ENCODE peak calls at places on chromosomes 4 and X, in seven cellular contexts. B is astrocyte, V is neuronal stem cell, J is PC-3, Q is endothelial cell of umbilical vein, N is neural progenitor cell, A is endodermal cell. W is an unnamed sample.

GRCh38 chrX:134167804-134168203 is 69.2 kb upstream of the CCDC160 start:
- DNase-seq in B (no peak), V (no peak), J (no peak), Q (no peak), N (no peak), A (no peak), W (no peak)

GRCh38 chr4:174865418-174865985 is 36.5 kb upstream of the GLRA3 start:
- DNase-seq in B (no peak), V (no peak), J (peak; percentile 37), Q (no peak), N (no peak), A (no peak), W (no peak)

GRCh38 chr4:52997132-52997416 is 135.0 kb downstream of the RASL11B start:
- DNase-seq in B (peak; percentile 39), V (no peak), J (no peak), Q (peak; percentile 52), N (no peak), A (no peak), W (peak; percentile 53)

GRCh38 chr4:83866821-83867220 is 330.9 kb downstream of the GPAT3 start:
- DNase-seq in B (peak; percentile 54), V (no peak), J (peak; percentile 9), Q (no peak), N (no peak), A (no peak), W (peak; percentile 70)

GRCh38 chr4:82363896-82364487 is 9.8 kb downstream of the HNRNPD start:
- DNase-seq in B (no peak), V (no peak), J (no peak), Q (no peak), N (no peak), A (peak; percentile 53), W (no peak)

GRCh38 chr4:151638295-151638858 is 122.4 kb downstream of the GATB start:
- DNase-seq in B (no peak), V (no peak), J (no peak), Q (no peak), N (no peak), A (no peak), W (no peak)

GRCh38 chrX:152817082-152817744 is 13.3 kb downstream of the CETN2 start:
- DNase-seq in B (peak; percentile 11), V (no peak), J (peak; percentile 65), Q (peak; percentile 44), N (peak; percentile 38), A (peak; percentile 72), W (peak; percentile 50)

GRCh38 chr4:112214397-112215264 is 17.0 kb upstream of the AP1AR start:
- DNase-seq in B (peak; percentile 14), V (no peak), J (peak; percentile 55), Q (peak; percentile 34), N (no peak), A (no peak), W (peak; percentile 19)

GRCh38 chr4:5755161-5755560 is 44.2 kb downstream of the EVC start:
- DNase-seq in B (no peak), V (no peak), J (no peak), Q (no peak), N (no peak), A (no peak), W (no peak)

GRCh38 chrX:87697409-87697808 is 179.8 kb downstream of the KLHL4 start:
- DNase-seq in B (no peak), V (no peak), J (peak; percentile 8), Q (no peak), N (no peak), A (no peak), W (no peak)

GRCh38 chrX:48487362-48487785 is 11.4 kb downstream of the FTSJ1 start:
- DNase-seq in B (peak; percentile 99), V (no peak), J (peak; percentile 97), Q (no peak), N (no peak), A (no peak), W (peak; percentile 90)

GRCh38 chrX:39654183-39654925 is 443.4 kb downstream of the BCOR start:
- DNase-seq in B (no peak), V (no peak), J (no peak), Q (no peak), N (peak; percentile 66), A (peak; percentile 75), W (no peak)

GRCh38 chr4:170015285-170015684 is 10.9 kb downstream of the MFAP3L start:
- DNase-seq in B (no peak), V (no peak), J (no peak), Q (no peak), N (no peak), A (no peak), W (no peak)

GRCh38 chr4:15024386-15024785 is 22.1 kb downstream of the CPEB2 start:
- DNase-seq in B (peak; percentile 31), V (no peak), J (no peak), Q (no peak), N (no peak), A (no peak), W (no peak)

GRCh38 chr4:140755811-140756291 is 334 bp downstream of the TBC1D9 start:
- DNase-seq in B (peak; percentile 48), V (peak; percentile 51), J (no peak), Q (peak; percentile 70), N (peak; percentile 78), A (peak; percentile 84), W (peak; percentile 40)

GRCh38 chr4:140752669-140753068 is 3.5 kb downstream of the TBC1D9 start:
- DNase-seq in B (no peak), V (no peak), J (no peak), Q (no peak), N (no peak), A (no peak), W (no peak)

GRCh38 chr4:140757220-140757607 is 1.0 kb upstream of the TBC1D9 start:
- DNase-seq in B (no peak), V (no peak), J (no peak), Q (no peak), N (peak; percentile 11), A (no peak), W (no peak)

GRCh38 chr4:140754918-140755810 is 1.0 kb downstream of the TBC1D9 start:
- DNase-seq in B (no peak), V (no peak), J (peak; percentile 19), Q (peak; percentile 71), N (no peak), A (no peak), W (no peak)

DNA sequence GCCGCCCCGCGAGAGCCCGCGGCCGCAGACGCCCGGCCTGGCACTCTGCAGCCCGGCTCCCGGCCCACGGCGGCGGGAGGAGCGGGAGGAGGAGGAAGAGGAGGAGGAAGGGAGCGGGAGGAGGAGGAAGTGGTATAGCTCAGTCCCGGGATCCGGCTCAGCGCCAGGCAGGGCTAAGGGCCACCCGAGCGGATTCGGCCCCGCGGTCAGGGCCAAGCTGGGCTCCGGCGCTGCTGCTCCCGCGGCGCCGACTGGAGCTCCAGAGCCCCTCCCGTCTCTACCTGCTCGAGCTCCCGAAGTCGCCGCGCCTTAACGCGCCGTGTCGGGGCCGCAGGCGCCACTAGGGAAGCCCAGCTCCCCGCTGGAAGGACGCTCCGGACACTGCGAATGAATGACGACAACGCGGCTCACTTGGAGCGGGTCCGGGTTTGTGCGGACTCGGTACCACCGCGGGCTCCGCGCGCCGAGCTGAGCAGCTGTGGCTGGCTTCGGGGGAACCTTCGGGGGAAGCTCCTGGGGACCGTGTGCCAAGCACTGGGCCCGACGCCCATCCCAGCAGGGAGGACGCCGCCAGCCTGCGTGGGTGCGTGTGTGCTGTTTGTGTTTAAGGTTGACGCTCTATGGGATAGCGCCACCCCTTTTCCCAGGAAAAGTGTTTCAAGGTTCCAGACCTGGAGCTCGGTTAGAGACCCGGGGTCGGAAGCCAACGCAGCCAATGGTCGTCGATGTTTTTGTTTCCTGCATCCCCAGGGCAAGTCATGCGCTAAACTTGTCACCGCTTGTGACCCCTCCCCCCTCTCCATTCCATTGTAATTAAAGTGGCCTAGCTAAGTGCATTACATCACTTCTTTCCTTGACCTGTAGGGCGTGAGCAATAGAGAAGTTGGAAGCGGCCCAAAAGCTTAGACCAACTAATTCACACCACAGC is at the start of gene TBC1D9:
- DNase-seq in B (peak; percentile 80), V (peak; percentile 92), J (peak; percentile 61), Q (peak; percentile 97), N (peak; percentile 94), A (peak; percentile 97), W (peak; percentile 86)
- H3K9ac ChIP-seq in B (peak within 1 kb of the TSS; percentile 97), V (peak within 1 kb of the TSS; percentile 99), J (peak within 1 kb of the TSS; percentile 57), Q (peak within 1 kb of the TSS; percentile 98), N (peak within 1 kb of the TSS; percentile 33), A (peak within 1 kb of the TSS; percentile 98), W (peak within 1 kb of the TSS; percentile 79)

DNA sequence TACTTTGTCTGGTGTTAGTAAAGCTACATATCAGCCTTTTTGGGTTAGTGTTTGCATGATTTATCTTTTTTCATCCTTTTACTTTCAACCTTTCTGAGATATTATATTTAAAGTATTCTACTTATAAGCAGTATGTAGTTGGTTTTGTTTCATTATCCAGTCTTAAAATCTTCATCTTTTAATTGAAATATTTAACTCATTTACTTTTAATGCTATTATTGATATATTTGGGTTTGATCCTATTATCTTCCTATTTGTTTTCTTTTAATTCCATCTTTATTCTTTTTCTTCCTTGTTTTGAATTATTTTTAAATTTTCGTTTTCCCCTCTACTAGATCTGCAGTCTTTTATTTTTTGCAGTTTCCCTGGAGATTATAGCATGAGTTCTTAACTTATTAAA is 44.0 kb downstream of the CLDN22 start:
- DNase-seq in B (no peak), V (no peak), J (no peak), Q (no peak), N (no peak), A (no peak), W (no peak)
- H3K9me3 ChIP-seq in B (no peaks in the 10 kb centered on the region), V (peaks cover 1% of the 10 kb centered on the region), J (peaks cover 7% of the 10 kb centered on the region), Q (peaks cover 1% of the 10 kb centered on the region), N (peaks cover 26% of the 10 kb centered on the region), A (peaks cover 48% of the 10 kb centered on the region), W (no peaks in the 10 kb centered on the region)

GRCh38 chr4:42655921-42656735 is 777 bp downstream of the ATP8A1 start:
- DNase-seq in B (no peak), V (peak; percentile 8), J (peak; percentile 63), Q (peak; percentile 36), N (peak; percentile 56), A (peak; percentile 77), W (no peak)
- H3K9ac ChIP-seq in B (peak overlapping the region; percentile 53), V (peak overlapping the region; percentile 92), J (peak overlapping the region; percentile 56), Q (no peak overlapping the region), N (peak overlapping the region; percentile 21), A (peak overlapping the region; percentile 40), W (peak overlapping the region; percentile 13)

GRCh38 chrX:156001667-156002021 is 4.1 kb downstream of the IL9R start:
- DNase-seq in B (no peak), V (no peak), J (no peak), Q (no peak), N (no peak), A (no peak), W (no peak)

GRCh38 chrX:156004256-156004655 is 6.8 kb downstream of the IL9R start:
- DNase-seq in B (no peak), V (no peak), J (no peak), Q (no peak), N (no peak), A (no peak), W (no peak)

GRCh38 chrX:156003486-156004185 is 6.1 kb downstream of the IL9R start:
- DNase-seq in B (no peak), V (no peak), J (no peak), Q (no peak), N (no peak), A (no peak), W (no peak)

GRCh38 chrX:156001001-156001666 is 3.6 kb downstream of the IL9R start:
- DNase-seq in B (no peak), V (no peak), J (no peak), Q (no peak), N (no peak), A (no peak), W (no peak)

DNA sequence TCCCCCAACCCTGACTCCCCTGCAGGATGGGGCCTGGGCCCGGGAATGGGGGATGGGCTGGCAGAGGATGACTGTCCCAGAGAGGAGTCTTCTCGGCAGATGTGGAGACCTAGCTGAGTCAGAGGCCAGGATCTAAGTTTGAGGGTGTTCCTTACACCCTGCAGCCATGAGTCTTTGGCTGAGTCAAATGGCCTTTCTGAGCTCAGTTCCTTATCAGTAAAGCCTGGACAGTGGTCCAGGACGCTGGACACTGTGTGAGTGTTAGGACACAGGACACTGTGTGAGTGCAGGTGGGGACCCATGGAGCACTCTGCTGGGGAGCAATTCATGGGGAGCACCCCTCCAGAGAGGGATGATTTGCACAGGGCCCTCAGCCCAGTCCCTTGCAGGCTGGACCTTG is 5.0 kb downstream of the IL9R start:
- DNase-seq in B (no peak), V (no peak), J (no peak), Q (no peak), N (no peak), A (no peak), W (no peak)
- H3K9me3 ChIP-seq in B (peaks cover 10% of the 10 kb centered on the region), V (peaks cover 46% of the 10 kb centered on the region), J (no peaks in the 10 kb centered on the region), Q (no peaks in the 10 kb centered on the region), N (no peaks in the 10 kb centered on the region), A (peaks cover 29% of the 10 kb centered on the region), W (no peaks in the 10 kb centered on the region)